ENCODE peak calls at places on chromosomes 16 and 17, in seven cellular contexts. D is B cell, R is dorsolateral prefrontal cortex, P is esophagus squamous epithelium, L is HFFc6, Z is bronchial epithelial cell, F is RWPE2. M is an unnamed sample.

GRCh38 chr17:81831957-81832607 is 1.0 kb downstream of the MCRIP1 start:
- DNase-seq in D (no peak), R (peak; percentile 66), P (no peak), L (peak; percentile 60), Z (peak; percentile 65), F (no peak), M (no peak)

GRCh38 chr17:80146121-80147034 is 550 bp downstream of the EIF4A3 start:
- DNase-seq in D (peak; percentile 70), R (no peak), P (no peak), L (no peak), Z (no peak), F (no peak), M (no peak)

GRCh38 chr16:11232852-11233726 is 22.9 kb downstream of the SOCS1 start:
- DNase-seq in D (peak; percentile 73), R (no peak), P (no peak), L (no peak), Z (no peak), F (no peak), M (no peak)

GRCh38 chr16:89586853-89587252 is 11.3 kb downstream of the CPNE7 start:
- DNase-seq in D (peak; percentile 65), R (no peak), P (no peak), L (no peak), Z (no peak), F (peak; percentile 74), M (no peak)

GRCh38 chr17:55416470-55417052 is 5.1 kb downstream of the MMD start:
- DNase-seq in D (no peak), R (no peak), P (no peak), L (no peak), Z (peak; percentile 39), F (no peak), M (no peak)

GRCh38 chr17:38747385-38748328 is 479 bp downstream of the PCGF2 start:
- DNase-seq in D (peak; percentile 63), R (no peak), P (no peak), L (no peak), Z (no peak), F (no peak), M (no peak)

GRCh38 chr17:49454050-49454449 is 39.4 kb upstream of the PHB1 start:
- DNase-seq in D (no peak), R (peak; percentile 63), P (no peak), L (peak; percentile 7), Z (no peak), F (no peak), M (no peak)

GRCh38 chr16:84062734-84063640 is 20.4 kb upstream of the SLC38A8 start:
- DNase-seq in D (peak; percentile 68), R (peak; percentile 84), P (no peak), L (peak; percentile 61), Z (peak; percentile 56), F (no peak), M (peak; percentile 72)

GRCh38 chr16:81526935-81527334 is 82.3 kb downstream of the CMIP start:
- DNase-seq in D (no peak), R (no peak), P (no peak), L (no peak), Z (peak; percentile 100), F (peak; percentile 97), M (no peak)

DNA sequence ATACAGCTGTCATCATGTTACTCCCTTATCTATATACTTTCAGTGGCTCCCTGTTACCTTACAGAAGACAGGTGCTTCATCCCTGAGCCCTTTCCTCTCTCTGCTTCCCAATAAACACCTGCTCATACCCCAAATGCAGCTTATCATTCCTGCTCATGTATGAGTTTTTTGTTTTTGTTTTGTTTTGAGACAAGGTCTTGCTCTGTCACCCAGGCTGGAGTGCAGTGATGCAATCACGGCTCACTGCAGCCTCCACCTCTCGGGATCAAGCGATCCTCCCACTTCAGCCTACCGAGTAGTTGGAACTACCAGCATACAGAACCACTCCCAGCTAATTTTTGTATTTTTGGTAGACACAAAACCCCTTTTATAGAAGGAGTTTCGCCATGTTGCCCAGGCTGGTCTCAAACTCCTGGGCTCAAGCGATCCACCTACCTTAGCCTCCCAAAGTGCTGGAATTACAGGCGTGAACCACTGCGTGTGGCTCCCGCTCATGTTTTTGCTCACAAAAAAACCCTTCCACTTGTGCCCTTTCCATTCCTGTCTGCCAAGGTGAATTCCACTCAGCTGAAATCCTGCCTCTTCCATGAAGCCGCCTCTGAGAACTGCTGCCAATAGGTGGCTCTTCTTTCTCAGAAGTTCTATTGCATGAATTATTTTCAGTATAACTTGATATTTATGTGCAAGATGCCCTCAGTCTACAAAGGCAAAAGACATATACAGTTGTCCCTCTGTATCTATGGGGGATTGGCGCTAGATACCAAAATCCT is 7.9 kb upstream of the RNF157 start:
- DNase-seq in D (no peak), R (no peak), P (no peak), L (no peak), Z (peak; percentile 27), F (no peak), M (no peak)
- TF ChIP-seq CTCF in D (no peak), R (no peak), P (no peak), L (peak; percentile 43), Z (peak; percentile 19), F (peak; percentile 51), M (no peak)

GRCh38 chr16:15055141-15056053 is 477 bp downstream of the NTAN1 start:
- DNase-seq in D (peak; percentile 91), R (peak; percentile 61), P (no peak), L (no peak), Z (no peak), F (no peak), M (no peak)
- TF ChIP-seq CTCF in D (peak; percentile 46), R (no peak), P (no peak), L (peak; percentile 53), Z (no peak), F (peak; percentile 35), M (no peak)

GRCh38 chr16:66660422-66661209 is 35.9 kb downstream of the CMTM4 start:
- DNase-seq in D (no peak), R (peak; percentile 77), P (no peak), L (peak; percentile 91), Z (peak; percentile 86), F (peak; percentile 73), M (no peak)
- TF ChIP-seq CTCF in D (no peak), R (peak; percentile 21), P (peak; percentile 7), L (peak; percentile 50), Z (peak; percentile 38), F (peak; percentile 45), M (no peak)

DNA sequence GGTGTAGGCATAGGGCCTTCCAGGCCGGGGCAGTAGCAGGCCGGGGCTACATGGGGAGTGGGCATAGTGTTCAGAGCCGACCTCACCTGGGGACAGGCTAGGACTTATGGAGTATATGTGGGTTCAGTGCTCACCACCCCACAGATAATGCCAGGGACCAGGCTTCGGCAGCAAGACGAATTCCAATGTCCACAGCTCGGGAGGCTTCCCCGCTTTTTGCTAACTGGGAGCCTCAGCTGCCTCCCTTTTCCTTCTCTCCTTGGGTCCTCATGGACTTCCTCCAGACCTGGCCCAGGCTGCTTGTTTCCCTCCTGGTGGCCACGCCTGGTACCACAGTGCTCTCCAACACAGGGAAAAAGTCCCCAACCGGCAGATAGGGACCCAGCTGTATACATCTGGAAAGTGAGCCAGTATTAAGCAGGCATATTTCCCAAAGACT is 20.1 kb upstream of the SLC46A1 start:
- DNase-seq in D (no peak), R (no peak), P (no peak), L (no peak), Z (no peak), F (no peak), M (no peak)
- TF ChIP-seq CTCF in D (peak; percentile 17), R (no peak), P (no peak), L (peak; percentile 64), Z (peak; percentile 51), F (no peak), M (no peak)

GRCh38 chr17:30433514-30433913 is 43.7 kb upstream of the GOSR1 start:
- DNase-seq in D (no peak), R (no peak), P (no peak), L (peak; percentile 89), Z (peak; percentile 97), F (no peak), M (no peak)
- TF ChIP-seq CTCF in D (no peak), R (no peak), P (no peak), L (no peak), Z (no peak), F (no peak), M (no peak)

DNA sequence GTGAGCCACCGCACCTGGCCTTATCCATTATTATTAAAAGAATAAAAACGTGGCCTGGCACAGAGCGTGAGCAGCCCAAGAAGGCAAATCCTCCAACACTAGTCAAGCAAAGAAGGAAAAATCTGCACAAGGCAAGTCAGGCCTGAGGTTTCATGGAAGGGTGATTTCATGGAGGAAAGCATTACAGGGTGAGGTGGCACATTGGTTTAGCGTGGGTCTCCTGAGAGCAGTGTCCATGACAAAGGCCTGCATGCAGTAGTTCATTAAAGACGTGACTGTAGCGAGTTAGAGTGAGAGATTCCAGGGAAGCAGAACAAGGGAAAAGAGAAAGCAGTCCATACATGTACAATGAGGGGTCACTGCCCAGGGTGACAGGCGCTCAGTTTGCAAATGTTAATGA is 285.0 kb upstream of the ERCC4 start:
- DNase-seq in D (no peak), R (no peak), P (no peak), L (no peak), Z (no peak), F (no peak), M (no peak)
- TF ChIP-seq CTCF in D (no peak), R (no peak), P (no peak), L (no peak), Z (no peak), F (no peak), M (no peak)

M was measured in omental fat pad.